ENCODE peak calls at places on chromosomes 13 and 19, in nine cellular contexts. One of them, this sample, is unnamed.
A peak's percentile ranks its signal among the peaks of the same experiment; 100 is the strongest.

GRCh38 chr19:44649578-44650145 is 6.0 kb downstream of the PVR start:
- DNase-seq in CD8-positive, alpha-beta memory T cell: no peak
- DNase-seq in neural progenitor cell: no peak
- DNase-seq in neural crest cell: no peak
- DNase-seq in astrocyte of the cerebellum: no peak
- DNase-seq in naive B cell: no peak
- DNase-seq in hypothalamus: no peak
- DNase-seq in amniotic stem cell: no peak
- DNase-seq in kidney: no peak
- DNase-seq in this sample: no peak

GRCh38 chr19:30253581-30253996 is 118.6 kb upstream of the ZNF536 start:
- DNase-seq in CD8-positive, alpha-beta memory T cell: no peak
- DNase-seq in neural progenitor cell: peak; percentile 42
- DNase-seq in neural crest cell: no peak
- DNase-seq in astrocyte of the cerebellum: no peak
- DNase-seq in naive B cell: no peak
- DNase-seq in hypothalamus: peak; percentile 18
- DNase-seq in amniotic stem cell: no peak
- DNase-seq in kidney: no peak
- DNase-seq in this sample: no peak

GRCh38 chr13:51942189-51942588 is 69.1 kb downstream of the ATP7B start:
- DNase-seq in CD8-positive, alpha-beta memory T cell: no peak
- DNase-seq in neural progenitor cell: no peak
- DNase-seq in neural crest cell: no peak
- DNase-seq in astrocyte of the cerebellum: no peak
- DNase-seq in naive B cell: no peak
- DNase-seq in hypothalamus: no peak
- DNase-seq in amniotic stem cell: no peak
- DNase-seq in kidney: peak; percentile 18
- DNase-seq in this sample: no peak

GRCh38 chr19:13150919-13151604 is 851 bp downstream of the IER2 start:
- DNase-seq in CD8-positive, alpha-beta memory T cell: no peak
- DNase-seq in neural progenitor cell: peak; percentile 54
- DNase-seq in neural crest cell: no peak
- DNase-seq in astrocyte of the cerebellum: no peak
- DNase-seq in naive B cell: peak; percentile 35
- DNase-seq in hypothalamus: no peak
- DNase-seq in amniotic stem cell: no peak
- DNase-seq in kidney: no peak
- DNase-seq in this sample: no peak

GRCh38 chr19:5484398-5485285 is 29.4 kb downstream of the ZNRF4 start:
- DNase-seq in CD8-positive, alpha-beta memory T cell: no peak
- DNase-seq in neural progenitor cell: peak; percentile 71
- DNase-seq in neural crest cell: no peak
- DNase-seq in astrocyte of the cerebellum: peak; percentile 4
- DNase-seq in naive B cell: no peak
- DNase-seq in hypothalamus: no peak
- DNase-seq in amniotic stem cell: no peak
- DNase-seq in kidney: no peak
- DNase-seq in this sample: no peak

GRCh38 chr13:42807866-42808265 is 26.5 kb downstream of the FAM216B start:
- DNase-seq in CD8-positive, alpha-beta memory T cell: no peak
- DNase-seq in neural progenitor cell: no peak
- DNase-seq in neural crest cell: no peak
- DNase-seq in astrocyte of the cerebellum: no peak
- DNase-seq in naive B cell: no peak
- DNase-seq in hypothalamus: no peak
- DNase-seq in amniotic stem cell: no peak
- DNase-seq in kidney: no peak
- DNase-seq in this sample: peak; percentile 8

GRCh38 chr19:5504115-5504514 is 48.9 kb downstream of the ZNRF4 start:
- DNase-seq in CD8-positive, alpha-beta memory T cell: no peak
- DNase-seq in neural progenitor cell: no peak
- DNase-seq in neural crest cell: no peak
- DNase-seq in astrocyte of the cerebellum: no peak
- DNase-seq in naive B cell: no peak
- DNase-seq in hypothalamus: no peak
- DNase-seq in amniotic stem cell: no peak
- DNase-seq in kidney: no peak
- DNase-seq in this sample: no peak

GRCh38 chr13:101150998-101151397 is 265.3 kb downstream of the NALCN start:
- DNase-seq in CD8-positive, alpha-beta memory T cell: no peak
- DNase-seq in neural progenitor cell: peak; percentile 45
- DNase-seq in neural crest cell: no peak
- DNase-seq in astrocyte of the cerebellum: no peak
- DNase-seq in naive B cell: no peak
- DNase-seq in hypothalamus: peak; percentile 8
- DNase-seq in amniotic stem cell: no peak
- DNase-seq in kidney: no peak
- DNase-seq in this sample: no peak

GRCh38 chr13:32427852-32428580 is at the start of gene N4BP2L1:
- DNase-seq in CD8-positive, alpha-beta memory T cell: peak; percentile 83
- DNase-seq in neural progenitor cell: peak; percentile 25
- DNase-seq in neural crest cell: no peak
- DNase-seq in astrocyte of the cerebellum: no peak
- DNase-seq in naive B cell: peak; percentile 89
- DNase-seq in hypothalamus: peak; percentile 77
- DNase-seq in amniotic stem cell: no peak
- DNase-seq in kidney: peak; percentile 93
- DNase-seq in this sample: no peak

GRCh38 chr13:50208826-50209335 is 193.6 kb downstream of the KCNRG start:
- DNase-seq in CD8-positive, alpha-beta memory T cell: no peak
- DNase-seq in neural progenitor cell: peak; percentile 42
- DNase-seq in neural crest cell: peak; percentile 22
- DNase-seq in astrocyte of the cerebellum: peak; percentile 82
- DNase-seq in naive B cell: peak; percentile 9
- DNase-seq in hypothalamus: peak; percentile 9
- DNase-seq in amniotic stem cell: no peak
- DNase-seq in kidney: peak; percentile 77
- DNase-seq in this sample: peak; percentile 44

GRCh38 chr13:27082325-27082724 is 89.3 kb downstream of the USP12 start:
- DNase-seq in CD8-positive, alpha-beta memory T cell: no peak
- DNase-seq in neural progenitor cell: no peak
- DNase-seq in neural crest cell: no peak
- DNase-seq in astrocyte of the cerebellum: no peak
- DNase-seq in naive B cell: no peak
- DNase-seq in hypothalamus: no peak
- DNase-seq in amniotic stem cell: no peak
- DNase-seq in kidney: no peak
- DNase-seq in this sample: no peak

GRCh38 chr13:48411281-48412099 is 1.4 kb downstream of the LPAR6 start:
- DNase-seq in CD8-positive, alpha-beta memory T cell: no peak
- DNase-seq in neural progenitor cell: peak; percentile 11
- DNase-seq in neural crest cell: no peak
- DNase-seq in astrocyte of the cerebellum: no peak
- DNase-seq in naive B cell: no peak
- DNase-seq in hypothalamus: no peak
- DNase-seq in amniotic stem cell: no peak
- DNase-seq in kidney: no peak
- DNase-seq in this sample: no peak

GRCh38 chr13:60397693-60398437 is 845 bp downstream of the TDRD3 start:
- DNase-seq in CD8-positive, alpha-beta memory T cell: no peak
- DNase-seq in neural progenitor cell: peak; percentile 83
- DNase-seq in neural crest cell: peak; percentile 56
- DNase-seq in astrocyte of the cerebellum: no peak
- DNase-seq in naive B cell: peak; percentile 4
- DNase-seq in hypothalamus: peak; percentile 45
- DNase-seq in amniotic stem cell: peak; percentile 69
- DNase-seq in kidney: peak; percentile 92
- DNase-seq in this sample: peak; percentile 16

GRCh38 chr19:2856457-2857055 is 10.6 kb upstream of the ZNF556 start:
- DNase-seq in CD8-positive, alpha-beta memory T cell: peak; percentile 46
- DNase-seq in neural progenitor cell: no peak
- DNase-seq in neural crest cell: no peak
- DNase-seq in astrocyte of the cerebellum: no peak
- DNase-seq in naive B cell: no peak
- DNase-seq in hypothalamus: no peak
- DNase-seq in amniotic stem cell: no peak
- DNase-seq in kidney: no peak
- DNase-seq in this sample: no peak

GRCh38 chr19:3374369-3375112 is 8.2 kb downstream of the NFIC start:
- DNase-seq in CD8-positive, alpha-beta memory T cell: no peak
- DNase-seq in neural progenitor cell: no peak
- DNase-seq in neural crest cell: no peak
- DNase-seq in astrocyte of the cerebellum: no peak
- DNase-seq in naive B cell: no peak
- DNase-seq in hypothalamus: no peak
- DNase-seq in amniotic stem cell: no peak
- DNase-seq in kidney: no peak
- DNase-seq in this sample: no peak

GRCh38 chr13:97977982-97978381 is 24.5 kb downstream of the IPO5 start:
- DNase-seq in CD8-positive, alpha-beta memory T cell: no peak
- DNase-seq in neural progenitor cell: no peak
- DNase-seq in neural crest cell: no peak
- DNase-seq in astrocyte of the cerebellum: no peak
- DNase-seq in naive B cell: no peak
- DNase-seq in hypothalamus: no peak
- DNase-seq in amniotic stem cell: no peak
- DNase-seq in kidney: no peak
- DNase-seq in this sample: no peak

GRCh38 chr19:45298264-45298663 is 24.4 kb downstream of the CKM start:
- DNase-seq in CD8-positive, alpha-beta memory T cell: no peak
- DNase-seq in neural progenitor cell: no peak
- DNase-seq in neural crest cell: no peak
- DNase-seq in astrocyte of the cerebellum: no peak
- DNase-seq in naive B cell: no peak
- DNase-seq in hypothalamus: no peak
- DNase-seq in amniotic stem cell: no peak
- DNase-seq in kidney: no peak
- DNase-seq in this sample: no peak

GRCh38 chr13:46475586-46475991 is 77.4 kb upstream of the LRCH1 start:
- DNase-seq in CD8-positive, alpha-beta memory T cell: no peak
- DNase-seq in neural progenitor cell: no peak
- DNase-seq in neural crest cell: no peak
- DNase-seq in astrocyte of the cerebellum: no peak
- DNase-seq in naive B cell: no peak
- DNase-seq in hypothalamus: no peak
- DNase-seq in amniotic stem cell: no peak
- DNase-seq in kidney: no peak
- DNase-seq in this sample: no peak

GRCh38 chr19:46372901-46373572 is 26.1 kb downstream of the PPP5C start:
- DNase-seq in CD8-positive, alpha-beta memory T cell: no peak
- DNase-seq in neural progenitor cell: peak; percentile 59
- DNase-seq in neural crest cell: no peak
- DNase-seq in astrocyte of the cerebellum: no peak
- DNase-seq in naive B cell: no peak
- DNase-seq in hypothalamus: no peak
- DNase-seq in amniotic stem cell: peak; percentile 15
- DNase-seq in kidney: peak; percentile 76
- DNase-seq in this sample: peak; percentile 26

GRCh38 chr19:12293771-12294307 is 844 bp downstream of the ZNF44 start:
- DNase-seq in CD8-positive, alpha-beta memory T cell: peak; percentile 63
- DNase-seq in neural progenitor cell: peak; percentile 79
- DNase-seq in neural crest cell: peak; percentile 29
- DNase-seq in astrocyte of the cerebellum: no peak
- DNase-seq in naive B cell: peak; percentile 45
- DNase-seq in hypothalamus: peak; percentile 22
- DNase-seq in amniotic stem cell: peak; percentile 37
- DNase-seq in kidney: peak; percentile 95
- DNase-seq in this sample: no peak

GRCh38 chr19:44577566-44577874 is 35.8 kb upstream of the IGSF23 start:
- DNase-seq in CD8-positive, alpha-beta memory T cell: no peak
- DNase-seq in neural progenitor cell: no peak
- DNase-seq in neural crest cell: no peak
- DNase-seq in astrocyte of the cerebellum: no peak
- DNase-seq in naive B cell: no peak
- DNase-seq in hypothalamus: no peak
- DNase-seq in amniotic stem cell: no peak
- DNase-seq in kidney: no peak
- DNase-seq in this sample: no peak

GRCh38 chr13:113397606-113398425 is 33.9 kb upstream of the GRTP1 start:
- DNase-seq in CD8-positive, alpha-beta memory T cell: no peak
- DNase-seq in neural progenitor cell: no peak
- DNase-seq in neural crest cell: no peak
- DNase-seq in astrocyte of the cerebellum: no peak
- DNase-seq in naive B cell: no peak
- DNase-seq in hypothalamus: no peak
- DNase-seq in amniotic stem cell: no peak
- DNase-seq in kidney: no peak
- DNase-seq in this sample: no peak

GRCh38 chr13:34502621-34503020 is 439.4 kb upstream of the NBEA start:
- DNase-seq in CD8-positive, alpha-beta memory T cell: no peak
- DNase-seq in neural progenitor cell: no peak
- DNase-seq in neural crest cell: no peak
- DNase-seq in astrocyte of the cerebellum: no peak
- DNase-seq in naive B cell: no peak
- DNase-seq in hypothalamus: no peak
- DNase-seq in amniotic stem cell: no peak
- DNase-seq in kidney: no peak
- DNase-seq in this sample: no peak

GRCh38 chr13:75368167-75368566 is 113.8 kb downstream of the TBC1D4 start:
- DNase-seq in CD8-positive, alpha-beta memory T cell: no peak
- DNase-seq in neural progenitor cell: no peak
- DNase-seq in neural crest cell: no peak
- DNase-seq in astrocyte of the cerebellum: peak; percentile 93
- DNase-seq in naive B cell: no peak
- DNase-seq in hypothalamus: no peak
- DNase-seq in amniotic stem cell: peak; percentile 52
- DNase-seq in kidney: no peak
- DNase-seq in this sample: no peak

GRCh38 chr19:50252111-50252886 is 48.9 kb downstream of the MYH14 start:
- DNase-seq in CD8-positive, alpha-beta memory T cell: no peak
- DNase-seq in neural progenitor cell: peak; percentile 27
- DNase-seq in neural crest cell: peak; percentile 44
- DNase-seq in astrocyte of the cerebellum: no peak
- DNase-seq in naive B cell: peak; percentile 25
- DNase-seq in hypothalamus: no peak
- DNase-seq in amniotic stem cell: no peak
- DNase-seq in kidney: no peak
- DNase-seq in this sample: no peak